ENCODE peak calls at places on chromosomes 16 and 17, in eight cellular contexts. B is WTC11; T is neural progenitor cell; E is GM13977; L is CD4-positive, alpha-beta T cell; Z is spleen; H is thoracic aorta; K is lower leg skin. Y is an unnamed sample.

GRCh38 chr16:4699030-4699556 is 5.7 kb downstream of the NUDT16L1 start:
- DNase-seq in E (no peak), B (no peak), T (no peak), K (no peak), Z (no peak), L (no peak), H (no peak), Y (no peak)

GRCh38 chr17:73203788-73204479 is 11.1 kb downstream of the COG1 start:
- DNase-seq in L (peak), B (no peak), H (no peak), Z (no peak), K (no peak), E (no peak), T (no peak), Y (no peak)

GRCh38 chr16:86355951-86356350 is 154.4 kb upstream of the FOXF1 start:
- DNase-seq in B (no peak), L (no peak), E (no peak), K (no peak), H (no peak), Z (no peak), T (no peak), Y (no peak)

GRCh38 chr16:17476414-17477259 is 5.9 kb upstream of the XYLT1 start:
- DNase-seq in T (peak), E (peak), L (peak), B (peak), Z (peak), H (no peak), K (peak), Y (no peak)

GRCh38 chr16:29744541-29745101 is 1.2 kb downstream of the C16orf54 start:
- DNase-seq in T (no peak), Z (peak), H (no peak), E (no peak), K (no peak), L (peak), B (no peak), Y (no peak)

GRCh38 chr17:57608369-57609124 is 136.6 kb downstream of the CCDC182 start:
- DNase-seq in E (no peak), B (no peak), H (no peak), Z (no peak), K (no peak), L (no peak), T (peak), Y (peak)

GRCh38 chr17:10357768-10358167 is 15.0 kb downstream of the MYH13 start:
- DNase-seq in B (peak), T (peak), E (peak), H (no peak), L (no peak), Z (no peak), K (no peak), Y (no peak)

GRCh38 chr17:16465861-16466338 is 26.1 kb downstream of the LRRC75A start:
- DNase-seq in B (no peak), H (no peak), E (no peak), K (no peak), L (no peak), Z (no peak), T (no peak), Y (no peak)

GRCh38 chr16:88549671-88550643 is 20.2 kb upstream of the ZC3H18 start:
- DNase-seq in L (no peak), E (peak), T (no peak), Z (peak), H (no peak), B (no peak), K (no peak), Y (no peak)

GRCh38 chr17:46072998-46073397 is 73.9 kb downstream of the STH start:
- DNase-seq in K (no peak), Z (no peak), T (no peak), E (no peak), L (no peak), H (no peak), B (no peak), Y (no peak)

GRCh38 chr16:52293209-52293608 is 253.7 kb downstream of the TOX3 start:
- DNase-seq in H (no peak), B (no peak), Z (no peak), E (no peak), K (no peak), T (no peak), L (no peak), Y (no peak)

GRCh38 chr16:83268164-83268563 is 539.6 kb upstream of the HSBP1 start:
- DNase-seq in T (no peak), K (no peak), E (no peak), L (no peak), H (no peak), B (no peak), Z (no peak), Y (no peak)

GRCh38 chr17:64706224-64707076 is 44.3 kb upstream of the SMURF2 start:
- DNase-seq in H (no peak), E (no peak), Z (no peak), B (no peak), L (no peak), T (no peak), K (no peak), Y (no peak)
- TF ChIP-seq CTCF in H (no peak), E (no peak), Z (no peak), B (no peak), L (no peak), T (no peak), K (no peak), Y (no peak)

GRCh38 chr16:69084301-69084700 is 21.2 kb upstream of the HAS3 start:
- DNase-seq in Z (no peak), H (no peak), B (no peak), E (no peak), K (no peak), T (no peak), L (no peak), Y (no peak)

GRCh38 chr16:69088684-69089083 is 16.8 kb upstream of the HAS3 start:
- DNase-seq in T (no peak), E (no peak), K (no peak), H (no peak), Z (no peak), B (no peak), L (no peak), Y (no peak)

GRCh38 chr16:69087161-69087581 is 18.3 kb upstream of the HAS3 start:
- DNase-seq in E (no peak), H (no peak), L (no peak), Z (no peak), T (no peak), B (no peak), K (no peak), Y (no peak)

GRCh38 chr16:69085032-69085695 is 20.3 kb upstream of the HAS3 start:
- DNase-seq in H (no peak), Z (no peak), E (no peak), T (no peak), L (no peak), B (no peak), K (no peak), Y (no peak)

DNA sequence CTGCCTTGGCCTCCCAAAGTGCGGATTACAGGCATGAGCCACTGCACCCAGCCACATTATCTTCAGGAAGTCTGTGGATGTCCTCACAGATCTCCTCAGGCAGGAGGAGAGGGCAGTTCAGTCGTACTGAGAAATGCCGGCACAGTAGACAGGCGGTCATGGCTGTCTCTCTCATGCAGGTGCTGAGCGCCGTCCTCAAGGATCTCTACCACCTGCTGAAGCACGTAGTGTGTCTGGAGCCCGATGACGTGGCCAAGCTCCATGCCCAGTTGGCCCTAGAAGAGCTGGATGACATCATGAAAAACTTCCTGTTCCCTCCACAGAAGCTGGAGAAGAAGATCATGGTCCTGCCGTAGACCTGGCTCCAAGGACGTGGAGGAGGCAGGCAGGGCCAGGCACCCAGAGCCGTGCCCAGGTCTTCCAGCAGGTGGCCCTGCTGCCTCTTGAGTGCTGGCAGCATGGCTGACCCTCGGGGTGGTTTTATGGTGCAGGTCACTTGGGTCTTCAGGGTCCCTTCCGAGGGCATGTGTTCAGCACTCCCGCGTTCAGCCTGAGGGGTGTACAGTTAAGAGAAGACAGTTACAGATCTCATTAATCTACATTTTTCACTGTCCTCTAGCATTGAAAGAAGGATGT is 22.0 kb upstream of the HAS3 start:
- DNase-seq in T (no peak), B (peak), H (no peak), E (no peak), L (no peak), K (no peak), Z (no peak), Y (no peak)
- TF ChIP-seq CTCF in T (peak), B (no peak), H (no peak), E (peak), L (no peak), K (no peak), Z (no peak), Y (no peak)

GRCh38 chr16:81729451-81729850 is 49.6 kb upstream of the PLCG2 start:
- DNase-seq in T (peak), H (no peak), L (no peak), B (peak), K (no peak), Z (no peak), E (no peak), Y (no peak)
- TF ChIP-seq CTCF in T (peak), H (no peak), L (no peak), B (no peak), K (no peak), Z (no peak), E (no peak), Y (no peak)

DNA sequence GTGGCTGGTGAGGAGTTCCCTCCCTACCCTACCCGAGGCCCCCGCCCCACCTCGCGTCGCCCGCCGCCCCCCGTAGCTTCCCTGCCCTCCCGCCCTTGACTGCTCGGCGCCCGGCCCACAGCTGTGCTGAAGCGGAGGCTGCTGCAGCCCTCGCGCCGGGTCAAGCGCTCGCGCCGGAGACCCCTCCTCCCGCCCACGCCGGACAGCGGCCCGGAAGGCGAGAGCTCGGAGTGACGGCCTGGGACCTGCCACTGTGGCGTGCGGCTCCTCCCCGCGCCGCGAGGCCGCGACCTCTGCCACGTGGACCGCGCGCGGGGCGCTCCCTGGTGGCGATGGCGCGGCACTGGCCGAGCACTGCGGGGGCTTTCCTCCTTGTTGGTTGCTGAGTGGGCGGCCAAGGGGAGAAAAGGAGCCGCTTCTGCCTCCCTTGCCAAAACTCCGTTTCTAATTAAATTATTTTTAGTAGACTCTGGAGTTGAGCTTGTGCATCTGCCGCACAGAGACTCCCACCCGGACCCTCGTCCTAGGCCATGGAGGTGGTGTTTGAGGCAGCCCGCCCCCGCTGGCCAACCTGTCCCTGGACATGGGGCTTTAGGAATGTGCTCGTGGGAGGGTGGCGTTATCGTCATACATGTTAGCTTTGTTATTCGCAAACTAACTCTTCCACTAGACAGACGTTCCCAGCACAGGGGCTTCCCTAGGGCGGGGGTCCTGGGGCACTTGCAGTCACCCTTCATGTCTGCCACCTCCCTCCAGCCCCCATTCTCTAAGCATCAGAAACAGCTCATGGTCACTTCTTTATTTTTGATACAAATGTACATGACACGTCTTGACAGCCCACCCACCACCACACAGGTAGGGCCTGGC is 4.4 kb downstream of the TP53I13 start:
- DNase-seq in Z (peak), K (peak), E (peak), H (no peak), L (no peak), T (peak), B (peak), Y (peak)
- TF ChIP-seq CTCF in Z (peak), K (no peak), E (peak), H (peak), L (peak), T (peak), B (no peak), Y (peak)

DNA sequence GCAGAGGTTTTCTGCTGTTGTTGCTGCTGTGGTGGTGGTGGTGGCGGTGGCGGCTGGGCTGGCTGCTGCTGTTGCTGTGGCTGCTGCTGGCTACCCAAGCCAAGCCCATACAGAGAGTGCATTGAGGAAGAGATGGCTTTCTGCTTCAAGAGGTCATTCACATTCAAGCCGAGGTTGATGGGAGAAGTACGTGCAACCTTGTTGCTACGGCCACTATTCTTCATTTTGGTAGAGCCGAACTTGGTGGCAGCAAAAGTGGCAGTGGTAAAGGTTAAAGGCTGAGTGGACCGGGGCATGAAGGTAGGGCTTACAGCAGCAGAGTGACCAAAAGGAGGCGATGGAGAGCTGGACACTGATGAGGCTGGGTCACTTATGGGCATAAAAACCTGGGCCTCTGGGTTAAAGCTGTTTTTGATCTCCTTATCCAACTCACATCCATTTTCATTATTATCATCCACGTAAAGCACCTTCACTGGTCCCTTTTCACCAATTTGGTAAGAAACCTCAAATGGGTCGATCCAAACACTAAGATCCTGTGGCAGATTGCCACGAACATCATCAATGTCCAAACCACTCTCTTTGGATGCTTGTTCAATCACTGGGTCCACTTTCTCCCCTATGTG is 2.8 kb downstream of the TOB1 start:
- DNase-seq in L (no peak), K (no peak), H (no peak), Z (no peak), E (no peak), T (peak), B (peak), Y (no peak)
- TF ChIP-seq CTCF in L (peak), K (no peak), H (peak), Z (peak), E (peak), T (peak), B (peak), Y (peak)

DNA sequence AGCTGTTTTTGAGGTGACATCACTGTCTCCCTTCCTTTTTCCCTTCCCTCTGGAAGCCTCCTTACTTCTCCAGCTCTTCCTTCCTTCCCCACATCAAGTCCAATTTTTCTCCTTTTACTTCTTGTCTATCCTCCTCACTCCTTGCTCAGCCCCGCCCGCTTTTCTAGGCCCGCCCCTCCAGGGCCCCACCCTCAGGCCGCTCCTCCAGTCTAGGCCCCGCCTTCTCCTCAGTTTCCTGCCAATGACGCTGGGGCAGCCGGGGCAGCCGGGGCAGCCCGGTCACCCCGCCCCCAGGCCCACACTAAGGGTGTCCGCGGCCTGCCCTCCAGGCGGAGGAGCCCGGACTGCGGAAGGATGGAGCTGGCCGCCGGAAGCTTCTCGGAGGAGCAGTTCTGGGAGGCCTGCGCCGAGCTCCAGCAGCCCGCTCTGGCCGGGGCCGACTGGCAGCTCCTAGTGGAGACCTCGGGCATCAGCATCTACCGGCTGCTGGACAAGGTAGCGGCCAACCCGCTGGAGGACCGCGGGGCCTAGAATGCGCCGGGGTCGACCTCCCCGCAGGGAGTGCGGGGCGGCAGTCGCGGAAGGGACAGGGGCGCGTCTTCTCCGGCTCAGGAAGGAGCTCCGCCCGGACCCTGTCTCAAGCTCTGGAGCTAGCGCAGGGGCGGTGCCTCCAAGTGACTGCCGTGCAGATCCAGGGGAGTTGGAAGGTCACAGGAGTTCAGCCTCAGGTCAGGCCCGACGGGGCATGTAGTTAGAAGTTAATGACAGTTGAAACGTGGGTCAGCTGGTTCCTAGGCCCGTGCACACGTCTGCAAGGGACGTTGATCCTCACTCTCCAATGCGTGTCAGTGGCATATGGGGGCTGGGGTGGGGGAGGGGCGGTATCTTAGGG is at the start of gene PCTP:
- DNase-seq in B (peak), K (peak), T (peak), H (peak), Z (peak), L (peak), E (peak), Y (peak)
- TF ChIP-seq CTCF in B (no peak), K (no peak), T (peak), H (peak), Z (peak), L (peak), E (peak), Y (peak)

Y was measured in chondrocyte.